ENCODE peak calls at places on chromosomes 3 and 15, in seven cellular contexts. Q, P, A, S, L, D and Y are unnamed samples.

GRCh38 chr3:8757551-8758518 is 11.6 kb downstream of the OXTR start:
- DNase-seq in P (no peak), S (no peak), A (no peak), Q (peak), L (no peak), D (peak), Y (no peak)

GRCh38 chr3:115498898-115499297 is 124.4 kb upstream of the GAP43 start:
- DNase-seq in S (no peak), A (no peak), D (no peak), P (no peak), L (no peak), Q (no peak), Y (no peak)

GRCh38 chr3:127763816-127764215 is 58.5 kb downstream of the MGLL start:
- DNase-seq in A (no peak), S (no peak), L (no peak), P (no peak), Q (no peak), D (no peak), Y (no peak)

GRCh38 chr3:50194128-50194902 is 2.9 kb downstream of the GNAT1 start:
- DNase-seq in D (peak), A (peak), Q (no peak), P (peak), L (peak), S (peak), Y (peak)

GRCh38 chr3:30502742-30503073 is 103.7 kb upstream of the TGFBR2 start:
- DNase-seq in A (no peak), D (no peak), P (no peak), S (no peak), L (no peak), Q (no peak), Y (no peak)

GRCh38 chr3:124829819-124830554 is 57.2 kb downstream of the ITGB5 start:
- DNase-seq in P (no peak), S (no peak), L (no peak), D (no peak), A (no peak), Q (no peak), Y (no peak)

GRCh38 chr15:100734606-100735005 is 132.2 kb downstream of the ASB7 start:
- DNase-seq in P (no peak), S (no peak), A (no peak), L (no peak), D (no peak), Q (no peak), Y (no peak)

GRCh38 chr3:177358085-177358967 is 161.0 kb upstream of the TBL1XR1 start:
- DNase-seq in S (peak), L (peak), D (peak), P (peak), A (peak), Q (no peak), Y (peak)

GRCh38 chr15:52798529-52799101 is 8.5 kb upstream of the ONECUT1 start:
- DNase-seq in P (peak), Q (no peak), D (no peak), A (no peak), L (no peak), S (no peak), Y (no peak)

GRCh38 chr15:77577350-77577749 is 55.4 kb downstream of the LINGO1 start:
- DNase-seq in S (no peak), A (no peak), D (no peak), Q (no peak), P (no peak), L (no peak), Y (no peak)

GRCh38 chr3:125431391-125431790 is 56.3 kb upstream of the ZNF148 start:
- DNase-seq in P (no peak), S (no peak), Q (no peak), L (no peak), D (no peak), A (no peak), Y (no peak)

GRCh38 chr15:94306700-94307650 is 75.6 kb downstream of the MCTP2 start:
- DNase-seq in Q (no peak), A (no peak), D (peak), P (no peak), S (peak), L (no peak), Y (no peak)